ENCODE peak calls at places on chromosomes 2 and 18, in nine cellular contexts. One of them, this sample, is unnamed.

GRCh38 chr18:13137939-13138821 is 80.4 kb upstream of the LDLRAD4 start:
- DNase-seq in GM12865: peak
- DNase-seq in adrenal gland: peak
- DNase-seq in MM.1S: peak
- DNase-seq in cardiac muscle cell: no peak
- DNase-seq in right lobe of liver: peak
- DNase-seq in colonic mucosa: peak
- DNase-seq in fibroblast of lung: peak
- DNase-seq in dorsolateral prefrontal cortex: no peak
- DNase-seq in this sample: no peak

GRCh38 chr2:207770602-207771404 is 1.1 kb upstream of the FZD5 start:
- DNase-seq in right lobe of liver: peak
- DNase-seq in cardiac muscle cell: no peak
- DNase-seq in colonic mucosa: no peak
- DNase-seq in adrenal gland: no peak
- DNase-seq in fibroblast of lung: no peak
- DNase-seq in dorsolateral prefrontal cortex: peak
- DNase-seq in MM.1S: peak
- DNase-seq in GM12865: peak
- DNase-seq in this sample: no peak

GRCh38 chr2:170813611-170814550 is 2.8 kb upstream of the GAD1 start:
- DNase-seq in colonic mucosa: no peak
- DNase-seq in dorsolateral prefrontal cortex: no peak
- DNase-seq in fibroblast of lung: peak
- DNase-seq in right lobe of liver: peak
- DNase-seq in MM.1S: peak
- DNase-seq in GM12865: peak
- DNase-seq in cardiac muscle cell: peak
- DNase-seq in adrenal gland: no peak
- DNase-seq in this sample: no peak

GRCh38 chr2:11621465-11621864 is 48.5 kb downstream of the NTSR2 start:
- DNase-seq in cardiac muscle cell: no peak
- DNase-seq in GM12865: no peak
- DNase-seq in fibroblast of lung: no peak
- DNase-seq in MM.1S: no peak
- DNase-seq in colonic mucosa: no peak
- DNase-seq in dorsolateral prefrontal cortex: no peak
- DNase-seq in adrenal gland: no peak
- DNase-seq in right lobe of liver: no peak
- DNase-seq in this sample: no peak

GRCh38 chr2:209872675-209873074 is 101.0 kb downstream of the UNC80 start:
- DNase-seq in adrenal gland: peak
- DNase-seq in MM.1S: no peak
- DNase-seq in fibroblast of lung: peak
- DNase-seq in dorsolateral prefrontal cortex: peak
- DNase-seq in cardiac muscle cell: no peak
- DNase-seq in GM12865: no peak
- DNase-seq in right lobe of liver: no peak
- DNase-seq in colonic mucosa: no peak
- DNase-seq in this sample: no peak

GRCh38 chr18:59639821-59640220 is 57.4 kb downstream of the CCBE1 start:
- DNase-seq in colonic mucosa: no peak
- DNase-seq in adrenal gland: no peak
- DNase-seq in right lobe of liver: no peak
- DNase-seq in cardiac muscle cell: no peak
- DNase-seq in dorsolateral prefrontal cortex: no peak
- DNase-seq in fibroblast of lung: no peak
- DNase-seq in MM.1S: no peak
- DNase-seq in GM12865: no peak
- DNase-seq in this sample: no peak

GRCh38 chr18:13501896-13502295 is 224.5 kb downstream of the FAM210A start:
- DNase-seq in dorsolateral prefrontal cortex: no peak
- DNase-seq in adrenal gland: no peak
- DNase-seq in GM12865: peak
- DNase-seq in MM.1S: no peak
- DNase-seq in fibroblast of lung: no peak
- DNase-seq in right lobe of liver: no peak
- DNase-seq in cardiac muscle cell: no peak
- DNase-seq in colonic mucosa: no peak
- DNase-seq in this sample: no peak

GRCh38 chr2:39573276-39573675 is 92.4 kb upstream of the TMEM178A start:
- DNase-seq in GM12865: no peak
- DNase-seq in colonic mucosa: no peak
- DNase-seq in fibroblast of lung: no peak
- DNase-seq in right lobe of liver: no peak
- DNase-seq in adrenal gland: no peak
- DNase-seq in cardiac muscle cell: no peak
- DNase-seq in dorsolateral prefrontal cortex: no peak
- DNase-seq in MM.1S: no peak
- DNase-seq in this sample: no peak

GRCh38 chr18:79511671-79512301 is 116.1 kb downstream of the NFATC1 start:
- DNase-seq in dorsolateral prefrontal cortex: peak
- DNase-seq in colonic mucosa: no peak
- DNase-seq in MM.1S: no peak
- DNase-seq in right lobe of liver: no peak
- DNase-seq in GM12865: no peak
- DNase-seq in adrenal gland: peak
- DNase-seq in fibroblast of lung: no peak
- DNase-seq in cardiac muscle cell: no peak
- DNase-seq in this sample: no peak

GRCh38 chr2:167944825-167945659 is 302.4 kb downstream of the STK39 start:
- DNase-seq in right lobe of liver: no peak
- DNase-seq in adrenal gland: no peak
- DNase-seq in fibroblast of lung: no peak
- DNase-seq in GM12865: no peak
- DNase-seq in MM.1S: no peak
- DNase-seq in cardiac muscle cell: no peak
- DNase-seq in dorsolateral prefrontal cortex: no peak
- DNase-seq in colonic mucosa: no peak
- DNase-seq in this sample: no peak

GRCh38 chr2:191638079-191638801 is 39.7 kb upstream of the NABP1 start:
- DNase-seq in cardiac muscle cell: no peak
- DNase-seq in fibroblast of lung: no peak
- DNase-seq in colonic mucosa: peak
- DNase-seq in right lobe of liver: no peak
- DNase-seq in GM12865: no peak
- DNase-seq in dorsolateral prefrontal cortex: no peak
- DNase-seq in adrenal gland: no peak
- DNase-seq in MM.1S: no peak
- DNase-seq in this sample: no peak

GRCh38 chr18:59267511-59268126 is 5.6 kb downstream of the RAX start:
- DNase-seq in dorsolateral prefrontal cortex: no peak
- DNase-seq in colonic mucosa: no peak
- DNase-seq in adrenal gland: no peak
- DNase-seq in GM12865: no peak
- DNase-seq in MM.1S: no peak
- DNase-seq in right lobe of liver: no peak
- DNase-seq in fibroblast of lung: no peak
- DNase-seq in cardiac muscle cell: no peak
- DNase-seq in this sample: no peak

GRCh38 chr2:119113489-119113770 is 45.1 kb downstream of the C1QL2 start:
- DNase-seq in cardiac muscle cell: no peak
- DNase-seq in MM.1S: no peak
- DNase-seq in colonic mucosa: no peak
- DNase-seq in adrenal gland: no peak
- DNase-seq in right lobe of liver: no peak
- DNase-seq in GM12865: no peak
- DNase-seq in fibroblast of lung: no peak
- DNase-seq in dorsolateral prefrontal cortex: no peak
- DNase-seq in this sample: no peak

GRCh38 chr2:53512071-53512841 is 255.3 kb upstream of the CHAC2 start:
- DNase-seq in GM12865: no peak
- DNase-seq in cardiac muscle cell: no peak
- DNase-seq in right lobe of liver: no peak
- DNase-seq in adrenal gland: no peak
- DNase-seq in MM.1S: no peak
- DNase-seq in colonic mucosa: no peak
- DNase-seq in dorsolateral prefrontal cortex: no peak
- DNase-seq in fibroblast of lung: peak
- DNase-seq in this sample: no peak

GRCh38 chr2:175793649-175794048 is 208.4 kb downstream of the LNPK start:
- DNase-seq in MM.1S: no peak
- DNase-seq in right lobe of liver: no peak
- DNase-seq in fibroblast of lung: no peak
- DNase-seq in adrenal gland: no peak
- DNase-seq in colonic mucosa: no peak
- DNase-seq in cardiac muscle cell: no peak
- DNase-seq in dorsolateral prefrontal cortex: no peak
- DNase-seq in GM12865: no peak
- DNase-seq in this sample: no peak

GRCh38 chr2:204849887-204850286 is 304.6 kb downstream of the PARD3B start:
- DNase-seq in cardiac muscle cell: no peak
- DNase-seq in colonic mucosa: no peak
- DNase-seq in MM.1S: no peak
- DNase-seq in right lobe of liver: no peak
- DNase-seq in dorsolateral prefrontal cortex: no peak
- DNase-seq in GM12865: no peak
- DNase-seq in fibroblast of lung: no peak
- DNase-seq in adrenal gland: no peak
- DNase-seq in this sample: no peak

GRCh38 chr2:178923546-178923945 is 116.3 kb upstream of the TTN start:
- DNase-seq in cardiac muscle cell: no peak
- DNase-seq in adrenal gland: no peak
- DNase-seq in fibroblast of lung: no peak
- DNase-seq in GM12865: no peak
- DNase-seq in right lobe of liver: no peak
- DNase-seq in colonic mucosa: no peak
- DNase-seq in dorsolateral prefrontal cortex: no peak
- DNase-seq in MM.1S: no peak
- DNase-seq in this sample: no peak

GRCh38 chr18:22102948-22103663 is 66.3 kb upstream of the GATA6 start:
- DNase-seq in dorsolateral prefrontal cortex: no peak
- DNase-seq in GM12865: peak
- DNase-seq in right lobe of liver: no peak
- DNase-seq in cardiac muscle cell: no peak
- DNase-seq in fibroblast of lung: no peak
- DNase-seq in colonic mucosa: no peak
- DNase-seq in MM.1S: no peak
- DNase-seq in adrenal gland: no peak
- DNase-seq in this sample: peak
- H3K4me3 ChIP-seq in dorsolateral prefrontal cortex: no peak
- H3K4me3 ChIP-seq in GM12865: no peak
- H3K4me3 ChIP-seq in right lobe of liver: no peak
- H3K4me3 ChIP-seq in cardiac muscle cell: no peak
- H3K4me3 ChIP-seq in fibroblast of lung: no peak
- H3K4me3 ChIP-seq in colonic mucosa: no peak
- H3K4me3 ChIP-seq in MM.1S: no peak
- H3K4me3 ChIP-seq in adrenal gland: no peak
- H3K4me3 ChIP-seq in this sample: no peak

GRCh38 chr2:101476605-101477208 is 1.8 kb upstream of the RFX8 start:
- DNase-seq in MM.1S: no peak
- DNase-seq in GM12865: no peak
- DNase-seq in dorsolateral prefrontal cortex: no peak
- DNase-seq in adrenal gland: no peak
- DNase-seq in fibroblast of lung: no peak
- DNase-seq in colonic mucosa: no peak
- DNase-seq in right lobe of liver: no peak
- DNase-seq in cardiac muscle cell: no peak
- DNase-seq in this sample: no peak

GRCh38 chr2:101469863-101470262 is 5.0 kb downstream of the RFX8 start:
- DNase-seq in GM12865: no peak
- DNase-seq in right lobe of liver: peak
- DNase-seq in colonic mucosa: no peak
- DNase-seq in cardiac muscle cell: no peak
- DNase-seq in fibroblast of lung: no peak
- DNase-seq in MM.1S: no peak
- DNase-seq in adrenal gland: no peak
- DNase-seq in dorsolateral prefrontal cortex: no peak
- DNase-seq in this sample: no peak

GRCh38 chr2:101474752-101475384 is at the start of gene RFX8:
- DNase-seq in colonic mucosa: no peak
- DNase-seq in right lobe of liver: no peak
- DNase-seq in MM.1S: no peak
- DNase-seq in GM12865: peak
- DNase-seq in adrenal gland: no peak
- DNase-seq in fibroblast of lung: peak
- DNase-seq in dorsolateral prefrontal cortex: no peak
- DNase-seq in cardiac muscle cell: no peak
- DNase-seq in this sample: peak

GRCh38 chr2:101473581-101473910 is 1.4 kb downstream of the RFX8 start:
- DNase-seq in dorsolateral prefrontal cortex: no peak
- DNase-seq in adrenal gland: no peak
- DNase-seq in MM.1S: no peak
- DNase-seq in colonic mucosa: no peak
- DNase-seq in fibroblast of lung: peak
- DNase-seq in right lobe of liver: no peak
- DNase-seq in cardiac muscle cell: no peak
- DNase-seq in GM12865: no peak
- DNase-seq in this sample: no peak

GRCh38 chr2:101473911-101474751 is 781 bp downstream of the RFX8 start:
- DNase-seq in right lobe of liver: peak
- DNase-seq in dorsolateral prefrontal cortex: peak
- DNase-seq in MM.1S: no peak
- DNase-seq in GM12865: no peak
- DNase-seq in colonic mucosa: peak
- DNase-seq in cardiac muscle cell: peak
- DNase-seq in fibroblast of lung: peak
- DNase-seq in adrenal gland: peak
- DNase-seq in this sample: peak
- H3K4me3 ChIP-seq in right lobe of liver: peak
- H3K4me3 ChIP-seq in dorsolateral prefrontal cortex: peak
- H3K4me3 ChIP-seq in MM.1S: no peak
- H3K4me3 ChIP-seq in GM12865: no peak
- H3K4me3 ChIP-seq in colonic mucosa: peak
- H3K4me3 ChIP-seq in cardiac muscle cell: peak
- H3K4me3 ChIP-seq in fibroblast of lung: peak
- H3K4me3 ChIP-seq in adrenal gland: no peak
- H3K4me3 ChIP-seq in this sample: peak

DNA sequence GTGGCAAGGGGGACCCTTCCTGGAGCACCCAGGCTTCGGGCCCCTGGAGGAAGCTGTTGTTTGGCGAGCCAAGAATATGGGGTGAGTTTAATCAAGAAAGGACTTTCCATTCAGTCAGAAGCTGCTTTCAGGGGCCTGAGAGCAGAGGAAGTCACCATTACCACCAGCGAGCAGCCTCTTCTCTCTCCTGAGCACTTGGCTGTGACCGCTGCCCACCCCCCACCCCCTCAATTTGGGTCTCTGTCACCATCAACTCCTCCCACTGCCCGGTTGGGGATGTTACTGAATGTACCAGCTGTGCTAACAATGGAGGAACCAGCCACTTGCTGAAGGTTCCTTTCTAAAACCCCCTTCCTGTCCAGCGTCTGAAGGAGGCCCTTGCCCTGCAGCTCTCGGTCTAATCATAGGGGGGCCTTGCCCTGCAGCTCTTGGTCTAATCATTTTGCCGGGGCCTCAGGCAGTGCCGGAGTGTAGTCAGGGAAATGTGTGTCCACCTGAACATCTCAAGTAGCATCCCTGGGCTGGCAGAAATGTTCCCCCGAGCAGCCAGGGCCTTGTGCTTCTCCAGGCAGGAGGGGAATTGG is 957 bp downstream of the INPP5D start:
- DNase-seq in GM12865: peak
- DNase-seq in adrenal gland: no peak
- DNase-seq in cardiac muscle cell: no peak
- DNase-seq in right lobe of liver: no peak
- DNase-seq in dorsolateral prefrontal cortex: peak
- DNase-seq in fibroblast of lung: no peak
- DNase-seq in MM.1S: peak
- DNase-seq in colonic mucosa: no peak
- DNase-seq in this sample: no peak
- H3K4me3 ChIP-seq in GM12865: peak
- H3K4me3 ChIP-seq in adrenal gland: peak
- H3K4me3 ChIP-seq in cardiac muscle cell: no peak
- H3K4me3 ChIP-seq in right lobe of liver: peak
- H3K4me3 ChIP-seq in dorsolateral prefrontal cortex: peak
- H3K4me3 ChIP-seq in fibroblast of lung: no peak
- H3K4me3 ChIP-seq in MM.1S: peak
- H3K4me3 ChIP-seq in colonic mucosa: peak
- H3K4me3 ChIP-seq in this sample: peak

GRCh38 chr2:98348066-98348561 is 1.9 kb downstream of the CNGA3 start:
- DNase-seq in MM.1S: no peak
- DNase-seq in cardiac muscle cell: no peak
- DNase-seq in fibroblast of lung: no peak
- DNase-seq in GM12865: peak
- DNase-seq in adrenal gland: no peak
- DNase-seq in right lobe of liver: no peak
- DNase-seq in colonic mucosa: no peak
- DNase-seq in dorsolateral prefrontal cortex: peak
- DNase-seq in this sample: no peak
- H3K4me3 ChIP-seq in MM.1S: no peak
- H3K4me3 ChIP-seq in cardiac muscle cell: no peak
- H3K4me3 ChIP-seq in fibroblast of lung: no peak
- H3K4me3 ChIP-seq in GM12865: no peak
- H3K4me3 ChIP-seq in adrenal gland: no peak
- H3K4me3 ChIP-seq in right lobe of liver: no peak
- H3K4me3 ChIP-seq in colonic mucosa: no peak
- H3K4me3 ChIP-seq in dorsolateral prefrontal cortex: no peak
- H3K4me3 ChIP-seq in this sample: no peak

This sample was measured in Jurkat, Clone E6-1.